ENCODE peak calls at places on chromosomes 16 and 17, in ten cellular contexts. Y, A, T, K, U, F, B, O, W and C are unnamed samples.

GRCh38 chr16:69073181-69073669 is 32.2 kb upstream of the HAS3 start:
- DNase-seq in W (no peak), Y (no peak), T (peak; percentile 47), K (no peak), A (no peak), B (no peak), F (no peak), O (no peak), U (peak; percentile 93), C (peak; percentile 80)

GRCh38 chr16:73071131-73071940 is 23.4 kb upstream of the ZFHX3 start:
- DNase-seq in O (no peak), B (peak; percentile 30), K (no peak), U (peak; percentile 69), T (peak; percentile 48), A (no peak), W (no peak), Y (no peak), F (no peak), C (peak; percentile 80)

GRCh38 chr17:38702900-38703741 is 2.0 kb upstream of the MLLT6 start:
- DNase-seq in B (no peak), Y (no peak), T (peak; percentile 24), W (peak; percentile 53), O (peak; percentile 5), F (no peak), A (no peak), K (no peak), U (peak; percentile 6), C (peak; percentile 31)

GRCh38 chr17:40431231-40431602 is 12.0 kb upstream of the IGFBP4 start:
- DNase-seq in F (no peak), U (no peak), T (no peak), W (peak; percentile 4), B (no peak), O (no peak), A (no peak), K (no peak), Y (no peak), C (no peak)

GRCh38 chr17:45902892-45903346 is 8.6 kb downstream of the MAPT start:
- DNase-seq in W (no peak), F (no peak), U (no peak), B (no peak), K (no peak), Y (no peak), A (no peak), T (no peak), O (no peak), C (no peak)

GRCh38 chr17:59812139-59812538 is 80.6 kb downstream of the TUBD1 start:
- DNase-seq in T (no peak), U (no peak), O (no peak), W (no peak), B (no peak), F (no peak), K (no peak), A (no peak), Y (no peak), C (no peak)

GRCh38 chr17:73179387-73179786 is 13.5 kb upstream of the COG1 start:
- DNase-seq in F (no peak), K (no peak), U (no peak), W (no peak), O (no peak), T (no peak), A (no peak), B (no peak), Y (no peak), C (no peak)

GRCh38 chr16:89764711-89765201 is 43.4 kb downstream of the ZNF276 start:
- DNase-seq in F (peak; percentile 28), W (peak; percentile 72), U (no peak), B (no peak), T (no peak), Y (peak; percentile 72), O (no peak), K (peak; percentile 23), A (no peak), C (no peak)

GRCh38 chr16:29876578-29877249 is 13.7 kb upstream of the CDIPT start:
- DNase-seq in U (no peak), Y (no peak), O (peak; percentile 18), A (no peak), K (peak; percentile 18), T (no peak), W (peak; percentile 51), F (peak; percentile 22), B (no peak), C (no peak)

GRCh38 chr16:3022697-3023414 is 886 bp downstream of the HCFC1R1 start:
- DNase-seq in T (peak; percentile 54), Y (no peak), W (no peak), F (no peak), K (no peak), U (no peak), A (no peak), B (no peak), O (no peak), C (no peak)

GRCh38 chr16:11253009-11253994 is 2.7 kb downstream of the SOCS1 start:
- DNase-seq in F (no peak), U (peak; percentile 68), W (peak; percentile 77), O (peak; percentile 25), A (no peak), K (no peak), T (no peak), Y (no peak), B (no peak), C (no peak)

GRCh38 chr17:32621612-32622312 is 135.0 kb downstream of the CDK5R1 start:
- DNase-seq in A (no peak), K (no peak), T (no peak), B (no peak), O (no peak), U (no peak), F (no peak), W (no peak), Y (no peak), C (no peak)

GRCh38 chr16:27369806-27370205 is 32.2 kb upstream of the IL21R start:
- DNase-seq in O (no peak), F (no peak), T (peak; percentile 47), W (no peak), B (no peak), Y (no peak), K (no peak), U (peak; percentile 57), A (no peak), C (no peak)

GRCh38 chr17:42517516-42517915 is 18.5 kb upstream of the NAGLU start:
- DNase-seq in B (peak; percentile 57), K (peak; percentile 63), A (peak; percentile 53), W (peak; percentile 88), O (peak; percentile 70), Y (peak; percentile 77), T (peak; percentile 96), U (peak; percentile 89), F (peak; percentile 72), C (peak; percentile 82)

GRCh38 chr17:54956802-54957201 is 11.7 kb downstream of the COX11 start:
- DNase-seq in O (no peak), W (no peak), K (no peak), B (no peak), A (no peak), F (no peak), Y (no peak), T (no peak), U (no peak), C (no peak)

GRCh38 chr16:69412287-69412686 is 12.1 kb upstream of the CYB5B start:
- DNase-seq in Y (no peak), B (no peak), K (no peak), F (no peak), O (no peak), W (no peak), T (no peak), A (no peak), U (peak; percentile 93), C (no peak)

GRCh38 chr16:13780406-13780805 is 139.5 kb upstream of the ERCC4 start:
- DNase-seq in A (no peak), W (no peak), Y (no peak), B (no peak), T (no peak), K (no peak), F (no peak), U (no peak), O (no peak), C (no peak)

GRCh38 chr17:49489348-49489747 is 5.7 kb upstream of the NGFR start:
- DNase-seq in A (no peak), U (no peak), O (no peak), T (no peak), F (no peak), B (no peak), Y (no peak), W (no peak), K (no peak), C (no peak)

GRCh38 chr17:48944519-48945260 is at the start of gene SNF8:
- DNase-seq in O (peak; percentile 89), F (peak; percentile 92), B (peak; percentile 87), W (peak; percentile 96), T (peak; percentile 94), Y (peak; percentile 90), U (peak; percentile 90), A (peak; percentile 88), K (peak; percentile 88), C (peak; percentile 87)

GRCh38 chr17:14460502-14460901 is 159.6 kb downstream of the HS3ST3B1 start:
- DNase-seq in O (no peak), T (no peak), K (no peak), F (no peak), B (no peak), Y (no peak), A (no peak), U (no peak), W (no peak), C (no peak)

GRCh38 chr17:61458491-61459433 is 6.5 kb downstream of the TBX4 start:
- DNase-seq in U (no peak), Y (no peak), T (no peak), B (no peak), K (no peak), F (no peak), W (no peak), O (no peak), A (no peak), C (no peak)

GRCh38 chr16:75241412-75241811 is 10.0 kb downstream of the BCAR1 start:
- DNase-seq in T (no peak), A (no peak), U (no peak), F (no peak), W (no peak), Y (no peak), B (no peak), O (no peak), K (no peak), C (no peak)

GRCh38 chr16:80372341-80372740 is 168.5 kb upstream of the DYNLRB2 start:
- DNase-seq in W (no peak), O (no peak), K (no peak), F (no peak), B (no peak), T (no peak), U (peak; percentile 11), A (no peak), Y (no peak), C (no peak)

GRCh38 chr17:70355185-70355584 is 185.9 kb downstream of the KCNJ2 start:
- DNase-seq in B (no peak), T (no peak), O (no peak), Y (no peak), U (peak; percentile 19), W (no peak), K (no peak), A (no peak), F (no peak), C (no peak)

GRCh38 chr16:27720731-27721547 is 171.0 kb downstream of the KATNIP start:
- DNase-seq in K (no peak), U (no peak), T (no peak), A (no peak), F (no peak), O (no peak), Y (no peak), W (no peak), B (no peak), C (no peak)

GRCh38 chr17:50134206-50135110 is 4.5 kb upstream of the SAMD14 start:
- DNase-seq in A (no peak), O (no peak), U (no peak), W (no peak), Y (no peak), F (no peak), B (no peak), T (peak; percentile 60), K (no peak), C (no peak)

GRCh38 chr16:66382966-66383299 is 16.4 kb downstream of the CDH5 start:
- DNase-seq in A (no peak), T (peak; percentile 53), B (no peak), K (no peak), W (no peak), U (peak; percentile 97), Y (no peak), F (no peak), O (no peak), C (peak; percentile 77)

GRCh38 chr17:52297230-52298010 is 138.9 kb upstream of the CA10 start:
- DNase-seq in K (no peak), U (no peak), B (no peak), T (no peak), Y (no peak), A (no peak), O (no peak), F (no peak), W (no peak), C (no peak)